ENCODE peak calls at places on chromosomes 16 and 17, in six cellular contexts. A is hippocampal formation; E is Daoy; P is activated CD8-positive, alpha-beta memory T cell treated with anti-CD3 and anti-CD28 coated beads, Interleukin-2, amount 50 U/mL, for 4 hours; D is HEK293T; K is nephron progenitor cell. X is an unnamed sample.

GRCh38 chr17:37056622-37057021 is 107.9 kb downstream of the AATF start:
- DNase-seq in A (no peak), E (no peak), P (no peak), K (no peak), D (no peak), X (no peak)

GRCh38 chr16:31529398-31530312 is 2.0 kb downstream of the AHSP start:
- DNase-seq in E (no peak), P (no peak), K (peak), A (no peak), D (no peak), X (no peak)

GRCh38 chr16:66705790-66706505 is 9.4 kb upstream of the CMTM4 start:
- DNase-seq in E (peak), D (no peak), A (no peak), P (no peak), K (no peak), X (no peak)

GRCh38 chr17:4365628-4366311 is 705 bp downstream of the UBE2G1 start:
- DNase-seq in A (peak), E (peak), D (peak), P (peak), K (peak), X (no peak)

GRCh38 chr17:45031231-45032149 is 19.9 kb downstream of the DCAKD start:
- DNase-seq in A (no peak), D (no peak), P (no peak), K (no peak), E (no peak), X (no peak)

GRCh38 chr16:15983898-15984297 is 34.5 kb downstream of the ABCC1 start:
- DNase-seq in A (no peak), D (no peak), K (no peak), E (no peak), P (no peak), X (peak)

GRCh38 chr16:80938035-80938927 is 68.4 kb downstream of the CMC2 start:
- DNase-seq in E (peak), P (no peak), A (no peak), K (peak), D (peak), X (peak)

GRCh38 chr16:21598676-21599157 is 660 bp upstream of the METTL9 start:
- DNase-seq in E (no peak), K (no peak), A (no peak), D (no peak), P (no peak), X (no peak)

GRCh38 chr17:62109378-62109902 is 44.4 kb upstream of the MED13 start:
- DNase-seq in P (peak), K (peak), E (peak), A (no peak), D (peak), X (peak)

GRCh38 chr16:65658339-65659275 is 536.7 kb upstream of the CDH11 start:
- DNase-seq in D (no peak), A (no peak), P (no peak), K (no peak), E (peak), X (peak)

GRCh38 chr17:10292057-10292931 is 80.5 kb downstream of the MYH13 start:
- DNase-seq in P (no peak), D (no peak), E (peak), K (no peak), A (no peak), X (no peak)

GRCh38 chr16:51228097-51228659 is 77.1 kb upstream of the SALL1 start:
- DNase-seq in P (no peak), K (no peak), D (no peak), E (no peak), A (no peak), X (no peak)

GRCh38 chr16:11553371-11553770 is 33.3 kb downstream of the LITAF start:
- DNase-seq in P (no peak), A (no peak), K (no peak), D (no peak), E (no peak), X (no peak)

GRCh38 chr16:89589241-89589926 is 13.8 kb downstream of the CPNE7 start:
- DNase-seq in K (no peak), A (no peak), E (no peak), D (no peak), P (peak), X (no peak)

GRCh38 chr17:27506348-27507218 is 50.3 kb downstream of the KSR1 start:
- DNase-seq in A (no peak), E (peak), P (no peak), K (no peak), D (no peak), X (no peak)

GRCh38 chr17:82235775-82236141 is 6.9 kb downstream of the SLC16A3 start:
- DNase-seq in P (no peak), K (no peak), A (no peak), D (no peak), E (no peak), X (no peak)

GRCh38 chr16:72198021-72198420 is 26.1 kb upstream of the PMFBP1 start:
- DNase-seq in K (peak), P (no peak), A (peak), D (no peak), E (peak), X (peak)

GRCh38 chr16:81106826-81107503 is 10.8 kb upstream of the GCSH start:
- DNase-seq in A (no peak), P (no peak), D (no peak), E (peak), K (no peak), X (no peak)

GRCh38 chr17:75266315-75267145 is 4.5 kb downstream of the MIF4GD start:
- DNase-seq in K (no peak), P (no peak), E (no peak), D (no peak), A (no peak), X (no peak)

GRCh38 chr17:30236807-30237206 is 1.3 kb upstream of the SLC6A4 start:
- DNase-seq in D (no peak), P (no peak), E (peak), K (peak), A (peak), X (no peak)

GRCh38 chr17:14091367-14091766 is 22.1 kb downstream of the COX10 start:
- DNase-seq in A (no peak), D (no peak), P (no peak), E (no peak), K (no peak), X (no peak)

GRCh38 chr17:2187758-2188157 is 115.8 kb downstream of the SMG6 start:
- DNase-seq in K (no peak), E (no peak), P (no peak), A (no peak), D (no peak), X (no peak)

GRCh38 chr16:89732918-89733242 is 11.5 kb downstream of the ZNF276 start:
- DNase-seq in E (no peak), K (no peak), D (no peak), A (no peak), P (no peak), X (no peak)

GRCh38 chr17:69058165-69058564 is 2.6 kb downstream of the ABCA9 start:
- DNase-seq in E (no peak), K (no peak), D (no peak), A (no peak), P (no peak), X (no peak)

GRCh38 chr17:4585203-4585939 is 1.0 kb downstream of the SMTNL2 start:
- DNase-seq in P (no peak), A (no peak), K (peak), E (no peak), D (no peak), X (no peak)

GRCh38 chr17:41687828-41688640 is 651 bp upstream of the EIF1 start:
- DNase-seq in D (no peak), E (peak), P (peak), A (no peak), K (no peak), X (no peak)

GRCh38 chr17:41741709-41742108 is 7.3 kb upstream of the HAP1 start:
- DNase-seq in A (no peak), D (no peak), E (no peak), P (no peak), K (no peak), X (no peak)

GRCh38 chr16:14289692-14290340 is 218.7 kb downstream of the MRTFB start:
- DNase-seq in D (peak), E (peak), P (no peak), K (peak), A (no peak), X (no peak)

GRCh38 chr16:27230562-27230991 is 27.3 kb downstream of the KDM8 start:
- DNase-seq in A (no peak), K (no peak), E (no peak), P (peak), D (no peak), X (no peak)

GRCh38 chr17:75124819-75125162 is 6.8 kb downstream of the NT5C start:
- DNase-seq in K (no peak), P (no peak), E (peak), A (no peak), D (no peak), X (no peak)

GRCh38 chr16:55494994-55495421 is 13.9 kb upstream of the LPCAT2 start:
- DNase-seq in P (no peak), K (no peak), D (no peak), E (peak), A (peak), X (peak)

GRCh38 chr16:4733747-4734062 is 366 bp downstream of the ANKS3 start:
- DNase-seq in E (no peak), P (peak), A (no peak), D (no peak), K (no peak), X (no peak)

GRCh38 chr16:75420987-75421819 is 12.1 kb downstream of the CFDP1 start:
- DNase-seq in A (peak), E (peak), K (peak), P (no peak), D (peak), X (no peak)